ENCODE peak calls at places on chromosomes 4 and X, in four cellular contexts. Q, T, E and U are unnamed samples.

GRCh38 chrX:103215768-103216085 is 819 bp downstream of the BEX4 start:
- DNase-seq in Q (no peak), T (peak), E (peak), U (peak)

GRCh38 chrX:16445166-16445752 is 204.7 kb upstream of the S100G start:
- DNase-seq in Q (peak), T (no peak), E (peak), U (peak)

GRCh38 chr4:154854362-154854761 is 73.3 kb downstream of the RBM46 start:
- DNase-seq in Q (no peak), T (no peak), E (no peak), U (peak)

GRCh38 chr4:75831856-75832405 is 70.3 kb downstream of the PPEF2 start:
- DNase-seq in Q (no peak), T (no peak), E (no peak), U (no peak)

GRCh38 chr4:56283394-56283793 is 103.9 kb downstream of the AASDH start:
- DNase-seq in Q (no peak), T (no peak), E (no peak), U (no peak)

GRCh38 chrX:153412746-153413720 is 1.8 kb downstream of the ZFP92 start:
- DNase-seq in Q (no peak), T (no peak), E (no peak), U (peak)

GRCh38 chr4:124610214-124610613 is 102.3 kb downstream of the ANKRD50 start:
- DNase-seq in Q (no peak), T (no peak), E (no peak), U (no peak)

GRCh38 chr4:184845367-184846011 is 19.7 kb upstream of the ACSL1 start:
- DNase-seq in Q (no peak), T (no peak), E (no peak), U (no peak)

GRCh38 chr4:101042847-101043246 is 304.5 kb downstream of the PPP3CA start:
- DNase-seq in Q (no peak), T (no peak), E (no peak), U (no peak)

GRCh38 chr4:130675262-130675661 is 1579.3 kb downstream of the C4orf33 start:
- DNase-seq in Q (no peak), T (no peak), E (no peak), U (peak)

GRCh38 chr4:152666946-152667345 is 12.9 kb downstream of the TMEM154 start:
- DNase-seq in Q (no peak), T (no peak), E (no peak), U (no peak)

GRCh38 chrX:15497865-15498264 is 2.7 kb upstream of the BMX start:
- DNase-seq in Q (peak), T (peak), E (peak), U (peak)

GRCh38 chr4:10667651-10668341 is 16.8 kb downstream of the CLNK start:
- DNase-seq in Q (no peak), T (no peak), E (no peak), U (no peak)

GRCh38 chr4:87116230-87116629 is 104.2 kb downstream of the KLHL8 start:
- DNase-seq in Q (no peak), T (no peak), E (no peak), U (no peak)

GRCh38 chr4:57424231-57424897 is 314.2 kb upstream of the IGFBP7 start:
- DNase-seq in Q (no peak), T (no peak), E (no peak), U (no peak)

GRCh38 chrX:19593684-19594083 is 78.4 kb upstream of the MAP3K15 start:
- DNase-seq in Q (no peak), T (no peak), E (peak), U (peak)

GRCh38 chrX:71067079-71067478 is 1.1 kb downstream of the SNX12 start:
- DNase-seq in Q (no peak), T (no peak), E (no peak), U (no peak)

GRCh38 chr4:139028191-139028661 is 12.6 kb downstream of the NOCT start:
- DNase-seq in Q (peak), T (no peak), E (no peak), U (no peak)

GRCh38 chr4:30726090-30726668 is 6.0 kb downstream of the PCDH7 start:
- DNase-seq in Q (no peak), T (no peak), E (no peak), U (no peak)

GRCh38 chrX:64536740-64537139 is 141.5 kb upstream of the MTMR8 start:
- DNase-seq in Q (no peak), T (no peak), E (no peak), U (no peak)

GRCh38 chrX:142149919-142150318 is 55.2 kb downstream of the MAGEC2 start:
- DNase-seq in Q (no peak), T (no peak), E (no peak), U (no peak)

GRCh38 chr4:54586343-54586953 is 71.3 kb upstream of the KIT start:
- DNase-seq in Q (no peak), T (no peak), E (peak), U (no peak)

GRCh38 chrX:11406109-11406755 is 113.0 kb downstream of the AMELX start:
- DNase-seq in Q (no peak), T (no peak), E (no peak), U (no peak)

GRCh38 chr4:47313396-47313795 is 150.1 kb downstream of the COMMD8 start:
- DNase-seq in Q (no peak), T (no peak), E (no peak), U (no peak)

GRCh38 chr4:189874591-189874990 is 66.1 kb upstream of the FRG1 start:
- DNase-seq in Q (no peak), T (no peak), E (no peak), U (no peak)

GRCh38 chr4:73208376-73208775 is 50.2 kb downstream of the ANKRD17 start:
- DNase-seq in Q (no peak), T (no peak), E (no peak), U (no peak)

GRCh38 chr4:48602763-48603162 is 112.7 kb downstream of the ZAR1 start:
- DNase-seq in Q (no peak), T (no peak), E (no peak), U (no peak)

GRCh38 chr4:76212851-76213414 is 691 bp downstream of the SCARB2 start:
- DNase-seq in Q (no peak), T (no peak), E (no peak), U (peak)

GRCh38 chr4:82994834-82995233 is 15.8 kb downstream of the LIN54 start:
- DNase-seq in Q (no peak), T (no peak), E (no peak), U (no peak)

GRCh38 chrX:118207831-118208453 is 91.3 kb upstream of the KLHL13 start:
- DNase-seq in Q (no peak), T (no peak), E (no peak), U (no peak)

GRCh38 chr4:155906554-155907247 is 3.2 kb downstream of the TDO2 start:
- DNase-seq in Q (no peak), T (no peak), E (no peak), U (no peak)

GRCh38 chrX:44572340-44572938 is 29.8 kb upstream of the FUNDC1 start:
- DNase-seq in Q (no peak), T (no peak), E (no peak), U (no peak)

GRCh38 chr4:177008071-177008835 is 215.5 kb upstream of the VEGFC start:
- DNase-seq in Q (no peak), T (no peak), E (no peak), U (no peak)

GRCh38 chrX:154348646-154349358 is 25.6 kb downstream of the FLNA start:
- DNase-seq in Q (no peak), T (no peak), E (no peak), U (no peak)

GRCh38 chr4:95181446-95182306 is 367.1 kb downstream of the UNC5C start:
- DNase-seq in Q (peak), T (peak), E (peak), U (peak)

GRCh38 chr4:10460313-10461047 is 3.3 kb upstream of the ZNF518B start:
- DNase-seq in Q (no peak), T (no peak), E (peak), U (no peak)

GRCh38 chrX:110219920-110220319 is 98.0 kb downstream of the AMMECR1 start:
- DNase-seq in Q (no peak), T (no peak), E (no peak), U (no peak)

GRCh38 chr4:113436360-113436759 is 325.2 kb downstream of the CAMK2D start:
- DNase-seq in Q (no peak), T (no peak), E (no peak), U (no peak)

GRCh38 chr4:80446664-80447063 is 111.1 kb downstream of the CFAP299 start:
- DNase-seq in Q (no peak), T (no peak), E (no peak), U (no peak)

DNA sequence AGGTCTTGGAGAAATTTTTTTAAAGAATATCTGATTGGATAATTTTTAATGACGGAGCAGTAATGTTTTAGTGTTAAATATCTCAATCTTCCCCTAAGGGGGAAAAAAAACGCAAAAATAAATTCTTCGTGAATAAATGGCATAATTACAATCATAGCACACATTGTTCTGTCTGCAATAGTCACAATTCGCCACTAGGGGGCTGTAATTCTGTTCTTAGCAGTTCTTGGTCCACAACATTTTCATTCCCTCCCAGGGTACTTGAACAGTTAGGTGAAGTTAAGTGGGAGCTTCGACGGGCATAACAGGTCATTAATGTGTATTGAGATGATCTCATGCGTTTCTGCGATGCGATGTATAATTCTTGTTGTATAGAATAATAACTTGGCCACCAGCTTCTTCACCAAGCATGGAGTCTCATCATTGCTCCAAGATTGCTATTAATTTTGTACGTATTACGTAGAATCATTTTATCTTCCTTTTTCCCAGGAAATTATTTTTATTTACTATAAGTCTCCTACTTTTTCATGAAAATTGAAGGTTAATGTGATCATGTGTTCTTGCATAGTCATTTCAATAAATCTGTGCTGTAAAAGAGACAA is 27.2 kb downstream of the HTR2C start:
- DNase-seq in Q (peak), T (peak), E (peak), U (peak)
- TF ChIP-seq TEAD4 in Q (no peak), T (no peak), E (no peak), U (no peak)

GRCh38 chr4:1209821-1210220 is 37.4 kb upstream of the SPON2 start:
- DNase-seq in Q (no peak), T (no peak), E (no peak), U (peak)
- TF ChIP-seq TEAD4 in Q (no peak), T (no peak), E (no peak), U (no peak)

DNA sequence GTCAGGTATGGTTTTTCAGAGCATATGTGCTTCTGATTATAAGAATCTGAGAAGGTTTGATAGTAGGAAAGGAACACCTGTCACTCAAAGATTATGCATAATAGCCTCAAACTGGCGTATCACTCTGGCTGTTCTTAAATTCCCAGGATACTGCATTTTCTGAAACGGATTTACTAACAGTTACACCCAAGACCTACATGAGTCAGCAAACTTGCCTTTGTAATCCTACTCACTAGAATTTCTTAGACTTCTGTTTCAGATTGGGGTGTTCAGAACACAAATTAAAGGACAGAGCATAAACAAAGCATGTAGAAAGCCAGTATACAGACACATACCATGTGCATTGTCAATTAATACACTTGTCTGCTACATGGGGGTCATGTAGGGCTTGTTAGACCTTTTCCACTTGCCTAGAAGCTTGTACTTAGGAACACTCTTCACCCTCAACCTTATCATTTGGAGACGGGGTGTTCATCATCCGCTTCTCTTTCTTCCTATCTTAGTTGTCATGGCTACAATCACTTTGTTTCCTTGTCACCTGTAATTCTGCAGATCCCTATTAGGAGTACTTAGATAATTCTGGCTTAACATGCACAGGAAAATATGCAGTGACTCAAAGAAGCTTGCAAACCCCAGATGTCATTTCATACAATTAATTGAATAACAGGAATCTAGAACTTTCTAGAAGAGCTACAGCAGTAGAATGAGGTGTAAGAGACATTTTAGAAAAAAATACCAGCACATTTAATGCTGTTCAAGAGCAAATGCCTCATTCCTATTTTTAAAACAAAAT is 593.0 kb upstream of the TENM3 start:
- DNase-seq in Q (no peak), T (no peak), E (no peak), U (no peak)
- TF ChIP-seq TEAD4 in Q (no peak), T (no peak), E (no peak), U (no peak)

GRCh38 chrX:114976321-114976720 is 41.1 kb downstream of the IL13RA2 start:
- DNase-seq in Q (no peak), T (no peak), E (no peak), U (no peak)

GRCh38 chrX:114970806-114971205 is 46.6 kb downstream of the IL13RA2 start:
- DNase-seq in Q (no peak), T (no peak), E (no peak), U (no peak)
- TF ChIP-seq TEAD4 in Q (no peak), T (no peak), E (no peak), U (no peak)